ENCODE peak calls at places on chromosomes 3 and 15, in nine cellular contexts. N, Y, U, G, H, B, J, S and K are unnamed samples.

GRCh38 chr3:8445861-8446260 is 55.8 kb upstream of the LMCD1 start:
- DNase-seq in N (no peak), Y (no peak), H (no peak), B (no peak), J (no peak), S (no peak), U (no peak), G (no peak), K (no peak)

GRCh38 chr3:133821767-133822638 is 16.4 kb downstream of the SRPRB start:
- DNase-seq in S (no peak), H (peak; percentile 38), N (no peak), U (no peak), B (peak; percentile 82), Y (no peak), G (peak; percentile 83), J (peak; percentile 9), K (no peak)

GRCh38 chr15:77526582-77527163 is 106.0 kb downstream of the HMG20A start:
- DNase-seq in Y (no peak), B (no peak), N (no peak), G (no peak), S (no peak), U (no peak), H (no peak), J (no peak), K (no peak)

GRCh38 chr15:31215490-31216209 is 111.0 kb upstream of the KLF13 start:
- DNase-seq in N (peak; percentile 78), Y (peak; percentile 77), G (peak; percentile 54), U (peak; percentile 66), H (peak; percentile 43), J (peak; percentile 95), B (peak; percentile 59), S (peak; percentile 83), K (peak; percentile 57)

GRCh38 chr3:182981038-182981380 is 671 bp upstream of the DCUN1D1 start:
- DNase-seq in N (no peak), U (peak; percentile 36), S (no peak), B (no peak), G (no peak), Y (no peak), J (peak; percentile 36), H (no peak), K (no peak)

GRCh38 chr3:123067689-123068226 is 933 bp downstream of the PDIA5 start:
- DNase-seq in B (no peak), N (no peak), Y (no peak), S (no peak), G (no peak), H (peak; percentile 16), J (peak; percentile 54), U (no peak), K (no peak)

GRCh38 chr3:57184516-57184915 is 15.3 kb downstream of the HESX1 start:
- DNase-seq in Y (no peak), B (no peak), G (no peak), U (no peak), J (no peak), N (no peak), H (no peak), S (no peak), K (no peak)

GRCh38 chr3:130700541-130700940 is 46.1 kb downstream of the PIK3R4 start:
- DNase-seq in N (no peak), H (no peak), Y (no peak), G (no peak), J (no peak), S (no peak), U (no peak), B (no peak), K (no peak)

GRCh38 chr3:184399410-184399809 is 19.6 kb downstream of the CHRD start:
- DNase-seq in U (no peak), B (no peak), J (no peak), H (no peak), S (no peak), G (no peak), Y (no peak), N (no peak), K (no peak)

GRCh38 chr15:27495963-27496459 is 525.0 kb downstream of the GABRG3 start:
- DNase-seq in H (no peak), S (no peak), B (no peak), Y (no peak), N (no peak), J (no peak), U (no peak), G (no peak), K (no peak)

GRCh38 chr15:65332662-65333440 is 28.4 kb downstream of the RNU5B-1 start:
- DNase-seq in S (no peak), B (no peak), J (peak; percentile 48), G (no peak), N (no peak), Y (no peak), U (no peak), H (no peak), K (no peak)

GRCh38 chr3:72052841-72053409 is 268.0 kb upstream of the PROK2 start:
- DNase-seq in S (no peak), J (no peak), N (no peak), H (no peak), G (no peak), B (no peak), Y (no peak), U (no peak), K (no peak)